ENCODE peak calls at places on chromosome 19, in six cellular contexts. One of them, this sample, is unnamed.

GRCh38 chr19:51621178-51621577 is 9.0 kb downstream of the SIGLEC5 start:
- DNase-seq in AML-193: peak
- DNase-seq in stimulated activated naive CD8-positive, alpha-beta T cell treated with anti-CD3 and anti-CD28 coated beads, Interleukin-15, Interleukin-2, amounts not matched to agents 100 U/mL and 50 U/mL, for 24 hours: no peak
- DNase-seq in adrenal gland: no peak
- DNase-seq in nephron progenitor cell: no peak
- DNase-seq in foreskin fibroblast: no peak
- DNase-seq in this sample: no peak

GRCh38 chr19:6325614-6326013 is 7.8 kb downstream of the ACER1 start:
- DNase-seq in stimulated activated naive CD8-positive, alpha-beta T cell treated with anti-CD3 and anti-CD28 coated beads, Interleukin-15, Interleukin-2, amounts not matched to agents 100 U/mL and 50 U/mL, for 24 hours: no peak
- DNase-seq in AML-193: no peak
- DNase-seq in nephron progenitor cell: no peak
- DNase-seq in foreskin fibroblast: no peak
- DNase-seq in adrenal gland: no peak
- DNase-seq in this sample: no peak

GRCh38 chr19:5050905-5051304 is 82.0 kb downstream of the KDM4B start:
- DNase-seq in AML-193: no peak
- DNase-seq in foreskin fibroblast: no peak
- DNase-seq in stimulated activated naive CD8-positive, alpha-beta T cell treated with anti-CD3 and anti-CD28 coated beads, Interleukin-15, Interleukin-2, amounts not matched to agents 100 U/mL and 50 U/mL, for 24 hours: no peak
- DNase-seq in nephron progenitor cell: no peak
- DNase-seq in adrenal gland: no peak
- DNase-seq in this sample: no peak

GRCh38 chr19:15935167-15935702 is 906 bp upstream of the CYP4F11 start:
- DNase-seq in stimulated activated naive CD8-positive, alpha-beta T cell treated with anti-CD3 and anti-CD28 coated beads, Interleukin-15, Interleukin-2, amounts not matched to agents 100 U/mL and 50 U/mL, for 24 hours: no peak
- DNase-seq in AML-193: no peak
- DNase-seq in foreskin fibroblast: no peak
- DNase-seq in nephron progenitor cell: no peak
- DNase-seq in adrenal gland: no peak
- DNase-seq in this sample: no peak

GRCh38 chr19:1360126-1360817 is 23.4 kb upstream of the NDUFS7 start:
- DNase-seq in AML-193: no peak
- DNase-seq in nephron progenitor cell: no peak
- DNase-seq in stimulated activated naive CD8-positive, alpha-beta T cell treated with anti-CD3 and anti-CD28 coated beads, Interleukin-15, Interleukin-2, amounts not matched to agents 100 U/mL and 50 U/mL, for 24 hours: no peak
- DNase-seq in adrenal gland: no peak
- DNase-seq in foreskin fibroblast: no peak
- DNase-seq in this sample: no peak

GRCh38 chr19:4965061-4965460 is 3.9 kb upstream of the KDM4B start:
- DNase-seq in nephron progenitor cell: no peak
- DNase-seq in AML-193: no peak
- DNase-seq in stimulated activated naive CD8-positive, alpha-beta T cell treated with anti-CD3 and anti-CD28 coated beads, Interleukin-15, Interleukin-2, amounts not matched to agents 100 U/mL and 50 U/mL, for 24 hours: no peak
- DNase-seq in foreskin fibroblast: no peak
- DNase-seq in adrenal gland: no peak
- DNase-seq in this sample: no peak

GRCh38 chr19:1932395-1932794 is 8.6 kb upstream of the CSNK1G2 start:
- DNase-seq in AML-193: no peak
- DNase-seq in stimulated activated naive CD8-positive, alpha-beta T cell treated with anti-CD3 and anti-CD28 coated beads, Interleukin-15, Interleukin-2, amounts not matched to agents 100 U/mL and 50 U/mL, for 24 hours: no peak
- DNase-seq in nephron progenitor cell: no peak
- DNase-seq in adrenal gland: no peak
- DNase-seq in foreskin fibroblast: no peak
- DNase-seq in this sample: no peak

GRCh38 chr19:55447421-55448174 is 4.5 kb upstream of the SHISA7 start:
- DNase-seq in AML-193: no peak
- DNase-seq in foreskin fibroblast: peak
- DNase-seq in adrenal gland: no peak
- DNase-seq in nephron progenitor cell: peak
- DNase-seq in stimulated activated naive CD8-positive, alpha-beta T cell treated with anti-CD3 and anti-CD28 coated beads, Interleukin-15, Interleukin-2, amounts not matched to agents 100 U/mL and 50 U/mL, for 24 hours: no peak
- DNase-seq in this sample: peak

GRCh38 chr19:32464279-32464678 is 58.7 kb downstream of the DPY19L3 start:
- DNase-seq in stimulated activated naive CD8-positive, alpha-beta T cell treated with anti-CD3 and anti-CD28 coated beads, Interleukin-15, Interleukin-2, amounts not matched to agents 100 U/mL and 50 U/mL, for 24 hours: no peak
- DNase-seq in nephron progenitor cell: no peak
- DNase-seq in AML-193: peak
- DNase-seq in foreskin fibroblast: no peak
- DNase-seq in adrenal gland: no peak
- DNase-seq in this sample: no peak